ENCODE peak calls at places on chromosomes 7 and 10, in seven cellular contexts. A, O, S, G, Y, W and Z are unnamed samples. For H3K4me1, the result is how much of the 10 kb centered on the place peaks cover.

GRCh38 chr10:3668276-3668960 is 116.6 kb downstream of the KLF6 start:
- DNase-seq in O (no peak), G (peak), S (no peak), A (no peak), W (peak), Y (peak), Z (no peak)

GRCh38 chr10:105037029-105037428 is 395.9 kb downstream of the SORCS3 start:
- DNase-seq in Y (no peak), W (no peak), O (no peak), G (no peak), S (no peak), A (no peak), Z (no peak)

GRCh38 chr10:49162761-49163160 is 25.4 kb downstream of the TMEM273 start:
- DNase-seq in O (no peak), S (no peak), W (no peak), Y (no peak), A (no peak), G (no peak), Z (no peak)

GRCh38 chr7:106381252-106381651 is 96.5 kb upstream of the NAMPT start:
- DNase-seq in A (no peak), G (no peak), W (no peak), Y (no peak), O (no peak), S (no peak), Z (no peak)

GRCh38 chr7:94050046-94050445 is 45.9 kb upstream of the BET1 start:
- DNase-seq in S (no peak), A (no peak), O (no peak), G (no peak), Y (no peak), W (no peak), Z (no peak)

GRCh38 chr7:15920953-15921352 is 234.5 kb upstream of the MEOX2 start:
- DNase-seq in S (no peak), W (no peak), O (no peak), G (no peak), A (no peak), Y (no peak), Z (no peak)

GRCh38 chr10:103153302-103153759 is 39.7 kb downstream of the NT5C2 start:
- DNase-seq in S (no peak), A (no peak), Y (no peak), W (no peak), O (no peak), G (no peak), Z (no peak)

GRCh38 chr10:88870101-88870500 is 9.9 kb upstream of the STAMBPL1 start:
- DNase-seq in S (no peak), O (no peak), A (no peak), Y (no peak), W (no peak), G (no peak), Z (no peak)

GRCh38 chr7:158908552-158908951 is 52.2 kb downstream of the DYNC2I1 start:
- DNase-seq in O (no peak), S (no peak), W (no peak), G (no peak), Y (no peak), A (no peak), Z (no peak)

GRCh38 chr7:112022128-112022527 is 184.1 kb downstream of the DOCK4 start:
- DNase-seq in A (no peak), Y (no peak), W (no peak), G (no peak), S (no peak), O (no peak), Z (no peak)

GRCh38 chr7:106128846-106129245 is 16.7 kb upstream of the SYPL1 start:
- DNase-seq in O (no peak), W (no peak), S (no peak), A (no peak), G (no peak), Y (no peak), Z (no peak)

GRCh38 chr7:100088621-100089457 is at the start of gene COPS6:
- DNase-seq in W (peak), O (peak), S (no peak), Y (peak), A (peak), G (peak), Z (peak)

GRCh38 chr10:105042906-105043552 is 401.9 kb downstream of the SORCS3 start:
- DNase-seq in G (no peak), Y (no peak), O (no peak), A (no peak), S (no peak), W (no peak), Z (no peak)

GRCh38 chr10:11515596-11516418 is 95.6 kb downstream of the USP6NL start:
- DNase-seq in S (peak), G (peak), O (no peak), W (peak), A (no peak), Y (peak), Z (no peak)

GRCh38 chr7:12607134-12607533 is 36.6 kb downstream of the SCIN start:
- DNase-seq in W (no peak), Y (no peak), S (no peak), A (no peak), G (no peak), O (no peak), Z (no peak)

GRCh38 chr10:120409816-120410215 is 47.2 kb upstream of the PLPP4 start:
- DNase-seq in W (no peak), A (no peak), Y (no peak), O (no peak), G (no peak), S (no peak), Z (no peak)

GRCh38 chr7:105638942-105639495 is 57.7 kb upstream of the EFCAB10 start:
- DNase-seq in G (no peak), W (no peak), A (no peak), S (no peak), Y (no peak), O (no peak), Z (no peak)

GRCh38 chr10:91210435-91210834 is 10.0 kb upstream of the PCGF5 start:
- DNase-seq in G (peak), Y (no peak), A (no peak), W (no peak), S (no peak), O (no peak), Z (no peak)

GRCh38 chr7:707296-708000 is 19.1 kb upstream of the DNAAF5 start:
- DNase-seq in W (no peak), G (no peak), S (no peak), Y (no peak), O (no peak), A (no peak), Z (no peak)

GRCh38 chr10:114624941-114625780 is 32.9 kb downstream of the ABLIM1 start:
- DNase-seq in Y (peak), O (no peak), S (no peak), W (no peak), A (no peak), G (no peak), Z (no peak)

GRCh38 chr10:62047240-62047897 is 145.9 kb downstream of the ARID5B start:
- DNase-seq in G (no peak), O (no peak), Y (no peak), A (no peak), S (no peak), W (no peak), Z (no peak)

GRCh38 chr7:151692721-151693120 is 173.0 kb upstream of the RHEB start:
- DNase-seq in S (no peak), O (peak), A (peak), W (no peak), Y (no peak), G (no peak), Z (no peak)

GRCh38 chr7:66554326-66554725 is 74.4 kb upstream of the KCTD7 start:
- DNase-seq in S (no peak), A (no peak), O (no peak), W (no peak), Y (no peak), G (no peak), Z (no peak)

GRCh38 chr7:74511360-74511759 is 57.7 kb downstream of the GTF2IRD1 start:
- DNase-seq in O (no peak), Y (no peak), W (no peak), A (no peak), S (no peak), G (no peak), Z (no peak)

GRCh38 chr10:59991661-59992060 is 85.3 kb upstream of the CCDC6 start:
- DNase-seq in W (peak), O (no peak), G (peak), A (no peak), Y (peak), S (no peak), Z (no peak)

GRCh38 chr7:69739906-69740545 is 141.8 kb downstream of the AUTS2 start:
- DNase-seq in Y (no peak), W (no peak), A (peak), G (peak), S (no peak), O (peak), Z (peak)

GRCh38 chr10:125933693-125934092 is 37.3 kb downstream of the FANK1 start:
- DNase-seq in O (no peak), A (no peak), W (no peak), S (no peak), Y (no peak), G (no peak), Z (no peak)

GRCh38 chr7:137970263-137970975 is 31.5 kb downstream of the CREB3L2 start:
- DNase-seq in O (peak), G (no peak), A (peak), S (no peak), Y (peak), W (no peak), Z (no peak)

GRCh38 chr10:51860257-51860656 is 160.9 kb upstream of the CSTF2T start:
- DNase-seq in A (no peak), G (no peak), O (no peak), W (no peak), S (no peak), Y (peak), Z (peak)

GRCh38 chr10:71608863-71609768 is 110.5 kb downstream of the C10orf105 start:
- DNase-seq in S (no peak), G (peak), W (peak), O (peak), A (peak), Y (peak), Z (peak)

GRCh38 chr7:54995631-54996340 is 23.0 kb upstream of the EGFR start:
- DNase-seq in G (no peak), S (peak), O (no peak), A (no peak), Y (peak), W (peak), Z (no peak)

DNA sequence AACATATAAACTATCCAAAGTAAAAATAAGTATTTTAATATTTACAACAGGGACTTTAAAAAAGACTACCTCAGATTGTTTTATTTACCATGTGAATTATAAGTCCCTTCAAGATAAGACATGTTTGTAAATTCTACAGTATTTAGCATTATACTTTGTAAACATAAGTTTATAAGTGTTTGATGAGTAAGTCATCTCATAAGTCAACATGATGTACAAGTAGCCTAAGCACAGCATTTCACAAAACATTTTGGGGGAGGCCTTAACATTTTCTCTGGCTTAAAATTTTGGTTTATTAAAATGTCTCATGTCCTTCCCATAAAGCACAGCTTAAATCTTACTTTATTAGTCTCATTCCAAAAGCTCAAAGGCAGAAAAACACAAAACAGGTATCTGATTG is 15.4 kb downstream of the EPC1 start:
- DNase-seq in S (no peak), O (no peak), W (no peak), A (no peak), G (no peak), Y (no peak), Z (no peak)
- H3K4me1 ChIP-seq in S (under half), O (half or more), W (under half), A (half or more), G (under half), Y (under half), Z (half or more)

GRCh38 chr7:1813394-1814088 is 143.5 kb downstream of the ELFN1 start:
- DNase-seq in Y (no peak), G (no peak), O (no peak), A (no peak), S (no peak), W (no peak), Z (peak)

GRCh38 chr7:1810961-1811849 is 141.1 kb downstream of the ELFN1 start:
- DNase-seq in G (no peak), A (no peak), W (no peak), O (no peak), Y (no peak), S (no peak), Z (peak)

GRCh38 chr7:1811850-1812692 is 142.0 kb downstream of the ELFN1 start:
- DNase-seq in Y (peak), G (no peak), S (no peak), O (no peak), W (no peak), A (no peak), Z (peak)

GRCh38 chr7:1814089-1814811 is 144.2 kb downstream of the ELFN1 start:
- DNase-seq in S (no peak), G (no peak), Y (no peak), A (no peak), W (no peak), O (no peak), Z (peak)

DNA sequence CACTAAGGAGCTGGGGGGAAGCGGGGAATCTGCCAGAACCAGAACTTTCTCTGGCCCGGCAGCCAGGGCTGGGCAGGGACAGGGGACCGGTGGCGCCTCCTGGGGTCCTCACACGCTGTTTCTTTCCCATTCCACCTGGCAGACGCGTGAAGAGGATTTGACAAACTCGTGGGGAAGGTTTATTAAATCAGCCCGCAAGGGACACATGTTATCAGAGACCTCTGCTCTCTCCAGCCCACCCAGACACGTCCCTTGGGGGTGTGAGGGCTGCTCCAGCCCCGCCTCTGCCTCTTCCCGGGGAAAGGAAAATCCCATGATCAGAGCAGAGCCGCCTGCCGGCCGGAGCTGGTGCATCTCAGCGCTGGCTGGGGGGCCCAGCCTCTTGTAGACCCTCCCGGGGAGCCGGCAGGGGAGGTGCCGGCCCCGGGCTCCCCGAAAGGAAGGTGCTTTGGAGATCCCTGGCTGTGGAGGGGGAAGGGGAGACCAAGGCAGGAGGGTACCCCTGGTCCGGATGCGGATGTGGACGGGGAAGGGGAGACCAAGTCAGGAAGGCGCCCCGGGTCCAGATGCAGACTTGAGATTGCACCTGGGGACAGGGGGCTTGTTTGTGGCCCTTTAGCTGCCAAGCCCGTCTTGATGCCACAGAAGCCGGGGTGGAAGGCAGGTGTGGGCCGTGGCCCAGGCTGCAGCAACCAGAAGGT is 142.8 kb downstream of the ELFN1 start:
- DNase-seq in S (no peak), O (no peak), W (no peak), Y (no peak), G (peak), A (no peak), Z (peak)
- TF ChIP-seq CTCF in S (peak), O (no peak), W (no peak), Y (no peak), G (peak), A (peak), Z (peak)

GRCh38 chr10:122492955-122493597 is 31.7 kb downstream of the HTRA1 start:
- DNase-seq in W (no peak), O (no peak), S (no peak), A (no peak), Y (no peak), G (no peak), Z (no peak)
- H3K4me1 ChIP-seq in W (under half), O (half or more), S (under half), A (half or more), Y (half or more), G (under half), Z (half or more)

GRCh38 chr10:119153041-119153440 is 12.5 kb downstream of the SFXN4 start:
- DNase-seq in W (no peak), G (no peak), O (no peak), S (no peak), A (no peak), Y (no peak), Z (no peak)

GRCh38 chr10:119149157-119149556 is 16.4 kb downstream of the SFXN4 start:
- DNase-seq in S (no peak), G (no peak), O (no peak), W (no peak), A (no peak), Y (no peak), Z (no peak)

GRCh38 chr10:119153661-119154060 is 11.9 kb downstream of the SFXN4 start:
- DNase-seq in A (no peak), G (no peak), S (no peak), W (no peak), O (no peak), Y (no peak), Z (no peak)

GRCh38 chr10:119149723-119150122 is 15.8 kb downstream of the SFXN4 start:
- DNase-seq in S (no peak), O (no peak), A (no peak), Y (no peak), W (no peak), G (no peak), Z (no peak)
- TF ChIP-seq CTCF in S (no peak), O (no peak), A (no peak), Y (peak), W (no peak), G (peak), Z (no peak)